ENCODE peak calls at places on chromosomes 1 and 21, in five cellular contexts. M, Z, Y, F and V are unnamed samples.
A peak's percentile ranks its signal among the peaks of the same experiment; 100 is the strongest.

GRCh38 chr1:71950579-71950978 is 331.8 kb downstream of the NEGR1 start:
- DNase-seq in M (no peak), Z (no peak), Y (no peak), F (no peak), V (no peak)

GRCh38 chr1:164983023-164983650 is 373.4 kb downstream of the LMX1A start:
- DNase-seq in M (no peak), Z (no peak), Y (no peak), F (no peak), V (no peak)

GRCh38 chr1:29176567-29176966 is 5.1 kb downstream of the SRSF4 start:
- DNase-seq in M (no peak), Z (no peak), Y (no peak), F (peak; percentile 42), V (no peak)

GRCh38 chr1:237031480-237031879 is 10.5 kb upstream of the RYR2 start:
- DNase-seq in M (no peak), Z (no peak), Y (no peak), F (peak; percentile 6), V (no peak)

GRCh38 chr1:47449702-47450552 is 12.1 kb downstream of the FOXD2 start:
- DNase-seq in M (peak; percentile 25), Z (peak; percentile 62), Y (no peak), F (no peak), V (no peak)

GRCh38 chr1:181057079-181057478 is 23.3 kb downstream of the MR1 start:
- DNase-seq in M (no peak), Z (no peak), Y (no peak), F (no peak), V (no peak)

GRCh38 chr1:205913451-205914204 is 29.6 kb downstream of the SLC26A9 start:
- DNase-seq in M (no peak), Z (no peak), Y (peak; percentile 76), F (no peak), V (no peak)

GRCh38 chr1:167425482-167425881 is 92.8 kb downstream of the CD247 start:
- DNase-seq in M (no peak), Z (no peak), Y (no peak), F (no peak), V (no peak)

GRCh38 chr1:220894025-220894923 is 15.0 kb downstream of the HLX start:
- DNase-seq in M (no peak), Z (peak; percentile 49), Y (no peak), F (no peak), V (peak; percentile 68)

GRCh38 chr1:10082785-10083479 is 50.2 kb downstream of the UBE4B start:
- DNase-seq in M (no peak), Z (no peak), Y (peak; percentile 14), F (peak; percentile 88), V (no peak)

GRCh38 chr1:7845761-7846160 is 7.1 kb downstream of the UTS2 start:
- DNase-seq in M (no peak), Z (no peak), Y (peak; percentile 46), F (peak; percentile 50), V (no peak)

GRCh38 chr1:222171005-222171404 is 376.9 kb downstream of the HHIPL2 start:
- DNase-seq in M (peak; percentile 5), Z (no peak), Y (peak; percentile 72), F (peak; percentile 54), V (no peak)

GRCh38 chr21:17387030-17387617 is 125.7 kb upstream of the CXADR start:
- DNase-seq in M (peak; percentile 75), Z (no peak), Y (peak; percentile 80), F (peak; percentile 57), V (no peak)

GRCh38 chr1:45608475-45609156 is 15.2 kb downstream of the CCDC17 start:
- DNase-seq in M (no peak), Z (no peak), Y (no peak), F (no peak), V (no peak)

GRCh38 chr1:28601696-28602095 is 9.6 kb downstream of the RAB42 start:
- DNase-seq in M (no peak), Z (no peak), Y (peak; percentile 83), F (peak; percentile 92), V (no peak)

GRCh38 chr1:163604391-163604790 is 282.6 kb downstream of the NUF2 start:
- DNase-seq in M (no peak), Z (no peak), Y (no peak), F (no peak), V (no peak)

GRCh38 chr1:239952348-239953307 is 139.1 kb upstream of the FMN2 start:
- DNase-seq in M (peak; percentile 29), Z (peak; percentile 39), Y (no peak), F (no peak), V (peak; percentile 84)

GRCh38 chr21:30480145-30480544 is at the start of gene KRTAP19-1:
- DNase-seq in M (no peak), Z (no peak), Y (no peak), F (no peak), V (no peak)

GRCh38 chr1:220673921-220674320 is 16.2 kb upstream of the C1orf115 start:
- DNase-seq in M (no peak), Z (no peak), Y (no peak), F (no peak), V (no peak)

GRCh38 chr1:29802181-29803068 is 566.1 kb downstream of the PTPRU start:
- DNase-seq in M (no peak), Z (no peak), Y (no peak), F (no peak), V (peak; percentile 10)

GRCh38 chr1:107806902-107807301 is 158.1 kb downstream of the VAV3 start:
- DNase-seq in M (no peak), Z (no peak), Y (no peak), F (no peak), V (no peak)

GRCh38 chr1:205171369-205171768 is 40.1 kb downstream of the DSTYK start:
- DNase-seq in M (no peak), Z (no peak), Y (no peak), F (no peak), V (no peak)

GRCh38 chr21:25901580-25901979 is 166.8 kb downstream of the GABPA start:
- DNase-seq in M (no peak), Z (no peak), Y (no peak), F (no peak), V (no peak)

GRCh38 chr1:109883248-109883955 is 27.2 kb upstream of the CSF1 start:
- DNase-seq in M (peak; percentile 32), Z (no peak), Y (no peak), F (no peak), V (no peak)

DNA sequence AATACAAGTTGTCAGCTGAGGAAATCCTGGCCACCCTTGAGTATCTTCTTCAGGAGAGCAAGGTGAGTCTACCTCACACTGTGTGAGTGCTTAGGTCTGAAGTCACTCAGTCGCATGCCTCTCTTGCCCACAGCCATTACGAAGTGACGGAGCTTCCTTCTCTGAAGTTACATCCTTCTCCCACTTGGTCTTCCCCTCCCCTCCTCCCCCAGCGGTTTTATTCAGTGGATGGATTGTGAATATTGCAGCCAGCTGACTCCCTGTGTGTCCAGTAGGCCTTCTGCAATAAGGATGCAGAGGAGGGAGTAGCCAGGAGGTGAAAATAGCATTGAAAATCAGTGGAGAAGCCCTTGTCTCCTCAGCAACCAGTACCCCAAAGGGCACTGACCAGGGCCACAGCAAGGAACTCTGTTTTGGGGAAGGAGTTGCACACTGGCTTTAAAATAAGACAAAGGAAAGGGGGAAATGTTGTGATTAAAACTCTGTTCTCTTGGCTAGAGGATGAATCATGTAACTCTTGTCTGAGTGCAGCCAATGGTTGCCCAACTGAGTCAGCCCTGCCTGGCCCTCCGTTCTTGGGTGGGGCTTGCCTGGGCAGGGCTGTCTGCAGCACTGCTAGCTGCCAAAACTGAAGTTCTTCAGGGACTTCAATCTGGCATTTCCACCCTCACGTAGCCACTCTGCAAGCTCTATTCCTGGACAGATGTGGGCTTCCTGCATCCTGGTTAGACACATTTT is 4.4 kb downstream of the S100A10 start:
- DNase-seq in M (no peak), Z (no peak), Y (peak; percentile 81), F (peak; percentile 85), V (peak; percentile 88)
- TF ChIP-seq CTCF in M (no peak), Z (no peak), Y (no peak), F (no peak), V (no peak)

DNA sequence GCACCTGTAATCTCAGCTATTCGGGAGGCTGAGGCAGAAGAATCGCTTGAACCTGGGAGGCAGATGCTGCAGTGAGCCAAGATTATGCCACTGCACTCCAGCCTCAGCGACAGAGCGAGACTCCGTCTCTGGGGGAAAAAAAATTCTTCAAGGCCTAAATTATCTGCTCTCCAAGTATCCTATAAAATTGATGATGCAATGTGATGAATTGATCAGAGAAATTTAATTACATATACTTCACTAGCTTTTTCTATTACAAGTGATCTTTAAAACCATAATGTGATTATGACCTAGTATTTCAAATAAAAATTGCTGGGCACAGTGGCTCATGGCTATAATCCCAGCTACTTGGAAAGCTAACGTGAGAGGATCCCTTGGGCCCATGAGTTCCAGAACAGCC is 43.7 kb downstream of the ARID4B start:
- DNase-seq in M (no peak), Z (no peak), Y (no peak), F (no peak), V (no peak)
- TF ChIP-seq CTCF in M (no peak), Z (no peak), Y (no peak), F (no peak), V (no peak)

DNA sequence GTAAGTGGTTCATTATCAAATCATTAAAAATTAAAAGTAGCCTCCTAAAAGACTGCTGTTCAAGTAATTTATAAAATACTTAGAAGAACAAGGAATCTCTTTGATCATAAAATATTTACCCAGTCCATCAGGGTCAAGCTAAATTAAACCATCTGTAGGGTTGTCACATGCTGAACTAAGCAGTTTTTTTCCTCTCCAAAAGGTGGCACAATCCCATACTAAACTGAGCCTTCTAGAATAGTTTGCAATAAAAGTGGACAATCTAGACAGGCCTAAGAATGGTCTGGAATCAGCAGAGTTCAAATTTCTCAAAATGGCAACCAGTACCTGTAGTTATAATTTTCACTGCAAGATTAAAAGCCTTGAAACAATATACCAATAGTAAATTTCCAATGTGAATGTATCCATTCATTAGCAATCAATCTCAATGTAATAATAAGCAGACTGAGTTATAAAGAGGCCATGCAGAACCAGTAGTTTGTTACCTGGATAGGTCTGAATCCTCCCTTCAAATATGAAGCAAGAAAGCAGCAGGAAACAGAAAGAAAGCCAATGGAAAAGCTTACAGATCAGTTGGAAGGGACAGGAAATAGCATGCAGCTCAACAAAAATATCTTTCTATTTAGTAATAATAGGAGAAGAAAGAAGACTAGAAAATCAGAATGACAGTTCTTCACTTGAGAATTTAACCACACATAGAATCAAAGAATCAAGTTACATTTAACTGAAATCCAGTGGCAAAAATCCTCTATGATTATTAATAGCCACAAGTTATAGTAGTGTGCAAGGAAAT is 194.6 kb downstream of the EIF4G3 start:
- DNase-seq in M (peak; percentile 28), Z (no peak), Y (peak; percentile 61), F (peak; percentile 16), V (no peak)
- TF ChIP-seq CTCF in M (peak; percentile 58), Z (no peak), Y (peak; percentile 48), F (peak; percentile 56), V (peak; percentile 39)

DNA sequence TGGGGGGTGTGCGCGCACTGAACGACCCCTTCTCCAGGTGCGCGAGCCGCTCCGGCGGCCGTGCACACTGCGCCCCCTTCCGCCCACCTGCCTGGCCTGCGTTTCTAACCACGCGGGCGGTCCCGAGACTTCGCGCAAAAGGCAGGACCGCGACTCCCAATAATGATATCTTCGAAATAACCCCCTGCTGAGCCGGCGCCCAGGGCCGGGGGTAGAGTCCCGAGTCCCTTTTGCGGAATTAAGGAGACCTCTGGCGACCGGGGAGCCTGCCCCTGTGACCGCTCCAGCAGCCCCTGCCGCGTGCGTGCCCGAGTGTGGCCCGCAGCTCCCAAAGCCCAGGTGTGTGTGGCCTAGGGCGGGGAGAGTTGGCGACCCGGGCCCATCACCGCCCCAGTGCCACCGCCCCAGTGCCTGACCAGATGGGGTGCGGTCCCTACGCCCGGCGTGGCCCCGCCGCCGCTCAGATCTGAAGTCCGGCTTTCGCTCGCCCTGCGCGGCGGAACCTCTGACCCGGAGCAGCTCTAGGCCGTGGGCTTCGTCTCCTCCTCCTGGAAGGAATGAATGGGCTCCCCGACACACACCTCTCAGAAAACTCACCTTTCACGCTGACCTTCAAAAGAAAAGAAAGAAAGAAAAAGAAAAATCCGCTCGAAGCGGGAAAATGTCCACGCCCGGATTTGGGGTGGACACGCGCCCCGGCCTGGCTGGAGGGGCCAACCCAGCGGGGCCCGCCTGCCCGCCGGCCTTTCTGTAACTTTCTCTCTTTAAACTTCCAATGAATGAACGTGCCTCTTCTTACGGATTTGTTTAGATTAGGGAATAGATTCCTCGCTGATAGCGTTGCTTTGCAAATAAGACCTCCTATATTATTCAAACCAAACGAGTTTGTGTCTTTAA is 5.5 kb upstream of the SIM2 start:
- DNase-seq in M (no peak), Z (peak; percentile 56), Y (no peak), F (no peak), V (peak; percentile 76)
- TF ChIP-seq CTCF in M (no peak), Z (peak; percentile 66), Y (no peak), F (peak; percentile 22), V (peak; percentile 15)